ENCODE peak calls at places on chromosomes 6 and 20, in five cellular contexts. G is PC-3, R is SJSA1, L is endodermal cell, Z is HepG2. C is an unnamed sample.

GRCh38 chr20:24651171-24651972 is 181.9 kb downstream of the SYNDIG1 start:
- DNase-seq in R (peak), Z (no peak), L (no peak), G (peak), C (no peak)

GRCh38 chr20:50245561-50246366 is 55.1 kb downstream of the CEBPB start:
- DNase-seq in Z (no peak), L (no peak), G (peak), R (peak), C (peak)

GRCh38 chr20:44650777-44651493 is 564 bp downstream of the ADA start:
- DNase-seq in Z (no peak), R (no peak), G (no peak), L (no peak), C (no peak)

GRCh38 chr6:120965814-120966213 is 368.5 kb downstream of the TBC1D32 start:
- DNase-seq in G (peak), L (no peak), R (no peak), Z (no peak), C (no peak)

GRCh38 chr20:56688106-56688505 is 59.0 kb downstream of the TFAP2C start:
- DNase-seq in R (no peak), L (no peak), G (no peak), Z (no peak), C (no peak)

GRCh38 chr6:98764378-98764911 is 69.9 kb upstream of the POU3F2 start:
- DNase-seq in G (no peak), R (no peak), Z (no peak), L (no peak), C (no peak)

GRCh38 chr20:45861157-45862075 is 4.0 kb downstream of the ZSWIM3 start:
- DNase-seq in G (no peak), Z (peak), R (no peak), L (no peak), C (no peak)

GRCh38 chr6:28943557-28944411 is 20.0 kb upstream of the TRIM27 start:
- DNase-seq in Z (peak), R (peak), G (peak), L (peak), C (peak)

GRCh38 chr20:45070932-45071632 is 29.8 kb downstream of the KCNS1 start:
- DNase-seq in G (peak), Z (no peak), R (no peak), L (no peak), C (peak)

GRCh38 chr20:59006864-59007757 is at the start of gene CTSZ:
- DNase-seq in L (peak), R (no peak), Z (no peak), G (peak), C (peak)

GRCh38 chr6:50128420-50129005 is 78.8 kb upstream of the DEFB112 start:
- DNase-seq in G (peak), R (no peak), L (no peak), Z (peak), C (peak)

GRCh38 chr20:62759981-62760431 is 36.3 kb upstream of the MRGBP start:
- DNase-seq in R (no peak), G (no peak), Z (no peak), L (no peak), C (no peak)

GRCh38 chr20:61977387-61977786 is 88.3 kb downstream of the TAF4 start:
- DNase-seq in Z (no peak), L (no peak), G (no peak), R (no peak), C (no peak)

GRCh38 chr20:33653900-33654596 is 8.1 kb upstream of the C20orf144 start:
- DNase-seq in L (peak), G (peak), Z (no peak), R (no peak), C (peak)

DNA sequence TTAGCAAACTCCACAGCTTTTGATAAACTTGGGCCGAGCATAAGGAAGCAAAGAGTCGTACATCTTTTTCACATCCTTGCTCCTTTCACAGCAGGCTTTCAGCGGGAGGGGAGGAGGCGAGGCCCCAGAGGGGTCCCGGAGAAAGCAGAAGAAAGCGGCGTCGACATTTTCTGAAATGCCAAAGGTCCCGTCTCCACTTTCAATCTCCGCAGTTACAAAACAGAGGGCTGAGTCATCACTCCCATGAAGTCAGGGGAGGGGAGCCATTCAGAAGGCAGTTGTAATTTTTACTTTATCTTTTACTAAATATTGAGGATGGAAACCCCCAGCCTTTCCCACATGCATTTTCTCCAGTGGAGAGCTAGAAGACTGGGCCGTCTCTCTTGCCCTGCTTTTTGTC is 174.2 kb upstream of the THBS2 start:
- DNase-seq in G (no peak), L (no peak), R (no peak), Z (no peak), C (peak)
- H3K27ac ChIP-seq in G (no peak), L (peak), R (peak), Z (no peak), C (peak)

GRCh38 chr20:38143646-38144554 is 21.2 kb downstream of the TGM2 start:
- DNase-seq in Z (peak), R (peak), G (peak), L (no peak), C (peak)
- H3K27ac ChIP-seq in Z (peak), R (peak), G (peak), L (no peak), C (peak)

GRCh38 chr6:41642090-41642959 is 4.1 kb downstream of the MDFI start:
- DNase-seq in Z (peak), R (no peak), G (no peak), L (no peak), C (no peak)

GRCh38 chr6:41639556-41640371 is 1.5 kb downstream of the MDFI start:
- DNase-seq in L (peak), Z (no peak), R (no peak), G (no peak), C (peak)

GRCh38 chr6:41641352-41641925 is 3.2 kb downstream of the MDFI start:
- DNase-seq in R (no peak), Z (no peak), L (no peak), G (no peak), C (no peak)

GRCh38 chr6:41638801-41639555 is 710 bp downstream of the MDFI start:
- DNase-seq in Z (no peak), L (peak), G (no peak), R (no peak), C (peak)

DNA sequence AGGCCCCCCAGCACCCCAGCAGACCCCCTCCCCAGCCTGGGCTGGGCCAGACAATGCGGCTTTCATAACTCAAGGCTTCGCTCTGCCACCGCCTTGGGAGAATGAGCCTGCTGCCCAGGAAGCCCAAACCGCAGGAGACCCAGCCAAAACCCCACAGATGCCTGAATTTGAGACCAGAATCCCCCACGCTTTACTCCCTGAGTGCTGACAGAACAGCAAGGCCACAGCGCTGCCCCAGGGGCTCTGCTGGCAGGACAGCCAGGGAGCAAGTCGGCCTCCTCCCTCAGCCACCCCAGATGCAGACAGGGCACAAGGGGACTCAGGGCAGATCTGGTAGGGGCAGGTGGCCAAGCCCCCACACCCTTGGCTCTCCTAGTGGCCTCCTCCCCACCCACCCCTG is 2.2 kb downstream of the MDFI start:
- DNase-seq in L (peak), R (no peak), Z (no peak), G (no peak), C (no peak)
- H3K27ac ChIP-seq in L (no peak), R (no peak), Z (no peak), G (no peak), C (peak)

GRCh38 chr6:39889229-39889628 is 45.0 kb downstream of the MOCS1 start:
- DNase-seq in L (no peak), Z (no peak), R (no peak), G (no peak), C (no peak)
- H3K27ac ChIP-seq in L (no peak), Z (no peak), R (no peak), G (no peak), C (no peak)

GRCh38 chr6:107737397-107737793 is 86.7 kb downstream of the SCML4 start:
- DNase-seq in L (no peak), G (no peak), R (no peak), Z (no peak), C (no peak)

GRCh38 chr6:107732461-107732860 is 91.7 kb downstream of the SCML4 start:
- DNase-seq in L (peak), R (no peak), G (no peak), Z (no peak), C (no peak)

GRCh38 chr6:107731422-107732319 is 92.4 kb downstream of the SCML4 start:
- DNase-seq in L (peak), Z (no peak), G (no peak), R (no peak), C (peak)

GRCh38 chr6:107736713-107737396 is 87.3 kb downstream of the SCML4 start:
- DNase-seq in G (no peak), Z (no peak), L (no peak), R (no peak), C (no peak)

GRCh38 chr6:107735906-107736635 is 88.0 kb downstream of the SCML4 start:
- DNase-seq in Z (no peak), G (no peak), R (no peak), L (no peak), C (no peak)
- H3K27ac ChIP-seq in Z (no peak), G (no peak), R (no peak), L (no peak), C (no peak)

GRCh38 chr6:36844232-36845170 is 5.3 kb upstream of the CPNE5 start:
- DNase-seq in Z (no peak), L (no peak), G (no peak), R (no peak), C (no peak)
- H3K27ac ChIP-seq in Z (no peak), L (no peak), G (no peak), R (no peak), C (no peak)

GRCh38 chr20:19887566-19888268 is 129.4 kb upstream of the NAA20 start:
- DNase-seq in Z (no peak), R (no peak), G (no peak), L (no peak), C (no peak)
- H3K27ac ChIP-seq in Z (no peak), R (peak), G (peak), L (no peak), C (peak)

GRCh38 chr6:138600726-138601125 is 101.4 kb upstream of the NHSL1 start:
- DNase-seq in L (no peak), Z (no peak), G (peak), R (no peak), C (no peak)
- H3K27ac ChIP-seq in L (no peak), Z (no peak), G (peak), R (no peak), C (no peak)

C was measured in hepatocyte.